ENCODE peak calls at places on chromosomes 13 and 19, in nine cellular contexts. B, E, K, I, U, O, F, P and V are unnamed samples.

GRCh38 chr19:49356382-49356781 is 5.8 kb downstream of the TEAD2 start:
- DNase-seq in B (no peak), E (no peak), K (no peak), I (no peak), U (no peak), O (no peak), F (no peak), P (no peak), V (no peak)

GRCh38 chr19:38532939-38533338 is 84.8 kb downstream of the MAP4K1 start:
- DNase-seq in B (no peak), E (no peak), K (no peak), I (no peak), U (no peak), O (no peak), F (no peak), P (no peak), V (no peak)

GRCh38 chr19:5585461-5586299 is 17.9 kb upstream of the TINCR start:
- DNase-seq in B (peak), E (no peak), K (no peak), I (no peak), U (peak), O (no peak), F (no peak), P (no peak), V (no peak)

GRCh38 chr19:2820112-2820702 is 539 bp downstream of the ZNF554 start:
- DNase-seq in B (no peak), E (peak), K (no peak), I (no peak), U (no peak), O (no peak), F (no peak), P (peak), V (no peak)

GRCh38 chr19:6711605-6712004 is 8.8 kb downstream of the C3 start:
- DNase-seq in B (no peak), E (no peak), K (no peak), I (no peak), U (no peak), O (no peak), F (no peak), P (no peak), V (no peak)

GRCh38 chr13:44151474-44151873 is 222.2 kb upstream of the SERP2 start:
- DNase-seq in B (no peak), E (no peak), K (no peak), I (no peak), U (no peak), O (no peak), F (peak), P (peak), V (no peak)

GRCh38 chr19:42028304-42029216 is 34.5 kb upstream of the ATP1A3 start:
- DNase-seq in B (no peak), E (no peak), K (no peak), I (no peak), U (no peak), O (no peak), F (no peak), P (peak), V (no peak)

GRCh38 chr19:17328517-17329060 is 6.1 kb downstream of the ANO8 start:
- DNase-seq in B (no peak), E (no peak), K (no peak), I (no peak), U (no peak), O (no peak), F (no peak), P (peak), V (no peak)

GRCh38 chr13:112175162-112176075 is 108.5 kb downstream of the SOX1 start:
- DNase-seq in B (no peak), E (no peak), K (no peak), I (no peak), U (no peak), O (no peak), F (no peak), P (no peak), V (no peak)